ENCODE peak calls at places on chromosomes 11 and 22, in seven cellular contexts. J is left ventricle myocardium inferior, Z is fibroblast of pulmonary artery, H is A549, P is AG04449, K is cardiac fibroblast, E is BJ. N is an unnamed sample.

GRCh38 chr11:102464859-102465500 is 12.4 kb upstream of the TMEM123 start:
- DNase-seq in P (no peak), J (no peak), K (no peak), Z (no peak), H (no peak), E (no peak), N (no peak)

GRCh38 chr22:25368271-25368670 is 148.8 kb downstream of the CRYBB2 start:
- DNase-seq in J (no peak), K (peak; percentile 63), H (no peak), E (peak; percentile 45), P (peak; percentile 23), Z (peak; percentile 71), N (no peak)

GRCh38 chr22:31738566-31738965 is 11.4 kb downstream of the PRR14L start:
- DNase-seq in J (no peak), E (no peak), K (no peak), H (no peak), P (no peak), Z (peak; percentile 23), N (no peak)

GRCh38 chr11:35343033-35343598 is 76.2 kb downstream of the SLC1A2 start:
- DNase-seq in P (no peak), J (no peak), E (no peak), Z (no peak), H (no peak), K (no peak), N (no peak)

GRCh38 chr11:116336540-116336939 is 436.2 kb downstream of the BUD13 start:
- DNase-seq in E (no peak), K (no peak), P (no peak), J (no peak), H (no peak), Z (no peak), N (no peak)

GRCh38 chr11:128731041-128731663 is 37.3 kb downstream of the FLI1 start:
- DNase-seq in J (no peak), Z (no peak), H (no peak), P (no peak), E (no peak), K (no peak), N (no peak)

GRCh38 chr11:44268807-44269080 is 41.2 kb downstream of the ALX4 start:
- DNase-seq in J (no peak), P (no peak), H (no peak), E (no peak), Z (no peak), K (no peak), N (no peak)

GRCh38 chr11:112050721-112051120 is 23.1 kb downstream of the PIH1D2 start:
- DNase-seq in K (no peak), J (no peak), P (no peak), H (no peak), Z (no peak), E (no peak), N (no peak)

GRCh38 chr11:128928400-128928799 is 14.3 kb downstream of the TP53AIP1 start:
- DNase-seq in K (no peak), E (no peak), H (no peak), P (no peak), J (no peak), Z (no peak), N (no peak)

GRCh38 chr22:42287174-42287890 is 16.9 kb upstream of the TCF20 start:
- DNase-seq in H (no peak), Z (no peak), E (no peak), J (no peak), P (no peak), K (no peak), N (no peak)

GRCh38 chr22:35377735-35378134 is 3.2 kb upstream of the HMOX1 start:
- DNase-seq in J (no peak), Z (no peak), P (no peak), H (no peak), E (no peak), K (no peak), N (no peak)

GRCh38 chr22:44025171-44026065 is 1.3 kb downstream of the PARVB start:
- DNase-seq in H (no peak), P (no peak), Z (no peak), J (peak; percentile 64), K (no peak), E (no peak), N (no peak)

GRCh38 chr22:24416095-24416494 is 11.3 kb upstream of the ADORA2A start:
- DNase-seq in J (no peak), H (no peak), Z (no peak), P (no peak), K (no peak), E (no peak), N (no peak)

GRCh38 chr11:83157755-83158473 is 983 bp downstream of the PCF11 start:
- DNase-seq in H (peak; percentile 51), K (peak; percentile 57), P (no peak), Z (peak; percentile 53), E (no peak), J (peak; percentile 33), N (no peak)

GRCh38 chr11:117230286-117230961 is 1.4 kb downstream of the PCSK7 start:
- DNase-seq in P (no peak), E (no peak), K (peak; percentile 50), Z (no peak), H (no peak), J (no peak), N (no peak)

GRCh38 chr22:33918676-33919590 is 1.3 kb downstream of the LARGE1 start:
- DNase-seq in E (no peak), Z (no peak), K (peak; percentile 44), P (no peak), H (no peak), J (no peak), N (no peak)

GRCh38 chr11:47106839-47107520 is 69.7 kb downstream of the ARFGAP2 start:
- DNase-seq in Z (no peak), P (no peak), K (no peak), E (no peak), J (no peak), H (no peak), N (no peak)

GRCh38 chr11:26820739-26821138 is 98.9 kb upstream of the SLC5A12 start:
- DNase-seq in Z (peak; percentile 92), H (no peak), P (peak; percentile 81), J (no peak), K (peak; percentile 87), E (peak; percentile 95), N (no peak)

GRCh38 chr22:23496445-23496833 is 83.7 kb downstream of the IGLL1 start:
- DNase-seq in J (no peak), K (no peak), Z (no peak), P (no peak), E (no peak), H (no peak), N (no peak)

DNA sequence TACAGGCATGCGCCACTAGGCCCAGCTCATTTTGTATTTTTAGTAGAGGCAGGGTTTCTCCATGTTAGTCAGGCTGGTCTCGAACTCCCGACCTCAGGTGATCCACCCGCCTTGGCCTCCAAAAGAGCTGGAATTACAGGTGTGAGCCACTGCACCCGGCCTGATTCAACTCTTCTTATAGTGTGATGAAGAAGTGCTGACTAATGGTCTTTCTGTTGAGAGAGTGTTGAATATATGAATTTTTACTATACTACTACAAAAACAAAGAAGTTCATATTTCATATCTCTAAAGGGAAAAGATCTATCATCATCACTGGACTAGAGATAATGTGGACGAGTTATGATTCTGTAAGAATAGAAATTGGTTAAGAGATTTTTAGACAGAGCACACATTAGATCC is 320.1 kb downstream of the SOX6 start:
- DNase-seq in P (no peak), E (no peak), Z (no peak), K (no peak), J (no peak), H (no peak), N (no peak)
- TF ChIP-seq CTCF in P (no peak), E (no peak), Z (no peak), K (no peak), J (no peak), H (no peak), N (no peak)

DNA sequence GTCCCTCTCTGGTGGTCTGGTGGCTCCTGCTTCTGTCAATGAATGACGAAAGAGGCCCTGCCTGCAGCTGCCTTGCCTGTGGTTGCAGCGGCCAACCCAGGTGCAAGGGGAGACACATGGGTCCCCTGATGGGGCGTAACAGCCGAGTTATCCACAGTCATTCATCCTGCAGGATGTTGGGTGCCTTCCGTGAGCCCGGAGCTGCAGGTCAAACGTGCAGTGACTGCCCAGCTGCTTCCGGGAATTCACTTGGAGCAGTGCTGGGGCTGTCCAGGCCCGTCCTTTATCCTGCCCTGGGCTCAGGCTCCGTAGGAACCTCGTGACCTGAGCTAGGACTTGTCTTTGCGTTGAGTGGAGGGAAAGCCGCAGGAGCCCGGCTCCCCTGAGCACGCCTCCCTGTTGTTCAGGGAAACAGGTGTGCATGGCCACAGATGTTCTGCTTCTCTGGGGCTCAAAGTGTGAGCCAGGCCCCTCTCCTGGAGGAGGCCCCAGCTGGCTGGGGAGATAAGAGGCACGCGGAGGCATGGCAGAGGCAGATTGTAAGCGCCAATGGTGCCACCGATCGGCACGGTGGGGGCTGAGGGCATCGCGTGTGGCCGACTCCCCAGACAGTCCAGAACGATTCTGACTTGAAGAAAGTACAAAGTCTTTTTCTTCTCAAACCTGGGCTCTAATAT is 635.4 kb downstream of the BRD1 start:
- DNase-seq in P (no peak), H (no peak), J (no peak), Z (no peak), E (no peak), K (no peak), N (no peak)
- H3K4me3 ChIP-seq in P (no peak overlapping the region), H (no peak overlapping the region), J (no peak overlapping the region), Z (no peak overlapping the region), E (no peak overlapping the region), K (no peak overlapping the region), N (no peak overlapping the region)

DNA sequence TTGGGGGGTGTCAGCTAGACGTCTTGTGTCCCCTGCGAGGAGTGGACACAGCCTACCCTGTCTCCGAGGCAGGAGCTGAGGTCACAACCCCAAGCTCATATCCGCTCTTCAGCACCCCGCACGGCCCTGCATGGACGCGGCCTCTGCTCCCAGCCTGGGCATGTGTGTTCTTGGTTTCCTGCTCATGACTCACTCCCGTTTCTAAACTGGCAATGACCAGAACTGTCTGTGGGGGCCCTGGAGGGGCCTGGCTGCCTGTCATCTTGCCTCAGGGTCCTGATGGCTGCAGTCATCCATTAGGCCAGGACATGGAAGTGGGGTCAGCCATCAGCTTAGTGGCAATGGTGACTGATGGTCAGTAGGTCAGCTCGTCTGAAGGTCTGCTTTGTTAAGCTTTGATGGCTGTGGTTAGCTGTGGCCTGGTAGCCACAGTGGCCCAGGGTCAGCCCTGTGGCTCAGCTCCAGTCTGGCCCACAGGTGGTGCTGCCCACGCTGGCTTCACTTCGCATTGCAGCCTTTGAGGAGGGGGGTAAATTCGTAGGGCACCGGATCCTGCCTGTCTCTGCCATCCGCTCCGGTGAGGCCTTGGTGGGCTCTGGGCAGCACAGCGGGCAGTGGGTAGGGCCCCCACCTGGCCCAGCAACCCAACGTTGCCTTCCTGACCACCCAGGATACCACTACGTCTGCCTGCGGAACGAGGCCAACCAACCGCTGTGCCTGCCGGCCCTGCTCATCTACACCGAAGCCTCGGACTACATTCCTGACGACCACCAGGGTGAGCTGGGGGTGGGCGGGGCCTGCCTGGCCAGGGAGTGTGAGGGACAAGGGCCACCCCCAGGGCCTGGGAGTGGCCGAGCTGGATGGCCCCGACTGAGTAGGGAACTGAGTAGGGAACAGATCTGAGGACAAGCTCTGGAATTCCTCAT is 12.0 kb downstream of the PLCB3 start:
- DNase-seq in K (peak; percentile 69), H (no peak), J (no peak), Z (peak; percentile 60), P (no peak), E (no peak), N (no peak)
- TF ChIP-seq CTCF in K (no peak), H (no peak), J (no peak), Z (no peak), P (no peak), E (no peak), N (no peak)

DNA sequence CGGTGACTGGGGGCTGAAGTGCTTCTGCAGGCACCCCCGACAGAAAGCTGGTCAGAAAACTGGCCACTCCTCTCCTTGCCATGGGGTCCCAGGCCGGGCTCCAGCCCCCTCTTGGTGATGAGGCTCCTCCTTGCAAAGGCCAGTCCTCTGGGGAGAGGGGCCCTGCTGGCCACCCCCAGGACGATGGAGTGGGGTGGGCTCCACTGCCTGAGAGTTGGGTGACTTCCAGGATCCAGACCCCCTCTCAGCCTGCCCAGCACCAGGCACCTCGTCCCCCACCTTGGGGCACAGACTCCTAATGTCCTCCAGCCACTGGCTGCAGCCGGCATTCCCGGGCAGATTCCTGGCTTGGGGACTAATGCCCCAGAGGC is 441 bp upstream of the RPS6KA4 start:
- DNase-seq in J (no peak), Z (no peak), H (no peak), E (no peak), P (no peak), K (no peak), N (no peak)
- H3K4me3 ChIP-seq in J (peak overlapping the region; percentile 83), Z (peak overlapping the region; percentile 56), H (peak overlapping the region; percentile 73), E (peak overlapping the region; percentile 40), P (peak overlapping the region; percentile 94), K (peak overlapping the region; percentile 44), N (peak overlapping the region; percentile 93)

N was measured in epithelial cell of proximal tubule.